ENCODE peak calls at places on chromosomes 13 and 19, in eight cellular contexts. Y, Z, I, B, S, Q, U and W are unnamed samples.

GRCh38 chr19:8935460-8935859 is 74.7 kb downstream of the MUC16 start:
- DNase-seq in Y (no peak), Z (peak; percentile 2), I (no peak), B (no peak), S (no peak), Q (peak; percentile 7), U (no peak), W (no peak)

GRCh38 chr19:2782357-2782935 is 627 bp downstream of the SGTA start:
- DNase-seq in Y (no peak), Z (no peak), I (no peak), B (no peak), S (peak; percentile 5), Q (no peak), U (no peak), W (no peak)

GRCh38 chr19:1102407-1103106 is 1.2 kb upstream of the GPX4 start:
- DNase-seq in Y (peak; percentile 93), Z (peak; percentile 83), I (peak; percentile 82), B (no peak), S (peak; percentile 99), Q (peak; percentile 100), U (no peak), W (peak; percentile 100)

GRCh38 chr13:36131215-36131930 is at the start of gene DCLK1:
- DNase-seq in Y (no peak), Z (no peak), I (no peak), B (peak; percentile 59), S (peak; percentile 65), Q (no peak), U (peak; percentile 13), W (peak; percentile 12)

GRCh38 chr19:3350014-3350663 is 16.2 kb upstream of the NFIC start:
- DNase-seq in Y (no peak), Z (no peak), I (no peak), B (peak; percentile 46), S (peak; percentile 36), Q (peak; percentile 62), U (no peak), W (peak; percentile 54)

GRCh38 chr19:14375582-14376291 is 5.5 kb upstream of the ADGRE5 start:
- DNase-seq in Y (no peak), Z (no peak), I (no peak), B (no peak), S (peak; percentile 19), Q (no peak), U (no peak), W (no peak)

GRCh38 chr13:61255035-61255796 is 160.4 kb downstream of the PCDH20 start:
- DNase-seq in Y (no peak), Z (no peak), I (no peak), B (peak; percentile 20), S (peak; percentile 23), Q (peak; percentile 10), U (no peak), W (no peak)

GRCh38 chr19:805600-806550 is 8.6 kb downstream of the PTBP1 start:
- DNase-seq in Y (no peak), Z (no peak), I (no peak), B (no peak), S (no peak), Q (no peak), U (no peak), W (no peak)

GRCh38 chr19:7895565-7895964 is 7.3 kb downstream of the LRRC8E start:
- DNase-seq in Y (no peak), Z (no peak), I (no peak), B (no peak), S (no peak), Q (no peak), U (no peak), W (no peak)

GRCh38 chr19:42208612-42209011 is 8.9 kb downstream of the DEDD2 start:
- DNase-seq in Y (no peak), Z (no peak), I (no peak), B (no peak), S (no peak), Q (no peak), U (no peak), W (no peak)

GRCh38 chr19:17090501-17091074 is 15.0 kb downstream of the MYO9B start:
- DNase-seq in Y (no peak), Z (no peak), I (no peak), B (no peak), S (peak; percentile 36), Q (peak; percentile 24), U (no peak), W (no peak)

GRCh38 chr13:32660227-32660626 is 74.0 kb downstream of the PDS5B start:
- DNase-seq in Y (no peak), Z (peak; percentile 0), I (no peak), B (no peak), S (no peak), Q (no peak), U (no peak), W (no peak)